ENCODE peak calls at places on chromosomes 4 and X, in eight cellular contexts. T, C, Y, F, G, E, P and V are unnamed samples.
A peak's percentile ranks its signal among the peaks of the same experiment; 100 is the strongest.

GRCh38 chr4:133776961-133777360 is 424.6 kb downstream of the PABPC4L start:
- DNase-seq in T (no peak), C (no peak), Y (no peak), F (no peak), G (no peak), E (no peak), P (no peak), V (no peak)

GRCh38 chr4:73952352-73952751 is 29.5 kb downstream of the PF4 start:
- DNase-seq in T (no peak), C (no peak), Y (no peak), F (no peak), G (no peak), E (no peak), P (no peak), V (no peak)

GRCh38 chr4:31045724-31046318 is 325.7 kb downstream of the PCDH7 start:
- DNase-seq in T (no peak), C (no peak), Y (no peak), F (no peak), G (no peak), E (no peak), P (no peak), V (no peak)

GRCh38 chr4:89868999-89869589 is 25.6 kb upstream of the MMRN1 start:
- DNase-seq in T (no peak), C (no peak), Y (no peak), F (no peak), G (no peak), E (no peak), P (no peak), V (no peak)

GRCh38 chr4:169050308-169050707 is 40.3 kb upstream of the CBR4 start:
- DNase-seq in T (no peak), C (no peak), Y (no peak), F (no peak), G (no peak), E (no peak), P (peak; percentile 59), V (no peak)

GRCh38 chr4:45006078-45006477 is 279.7 kb upstream of the GNPDA2 start:
- DNase-seq in T (no peak), C (no peak), Y (no peak), F (no peak), G (no peak), E (no peak), P (no peak), V (no peak)

GRCh38 chrX:38973327-38973726 is 172.1 kb downstream of the MID1IP1 start:
- DNase-seq in T (no peak), C (no peak), Y (no peak), F (no peak), G (no peak), E (no peak), P (no peak), V (no peak)

GRCh38 chrX:49276671-49277519 is 7.3 kb downstream of the PPP1R3F start:
- DNase-seq in T (no peak), C (no peak), Y (no peak), F (no peak), G (no peak), E (no peak), P (no peak), V (no peak)

GRCh38 chrX:121256653-121257052 is 209.2 kb downstream of the GLUD2 start:
- DNase-seq in T (no peak), C (peak; percentile 21), Y (no peak), F (no peak), G (no peak), E (no peak), P (no peak), V (no peak)

GRCh38 chr4:8637456-8637984 is 45.0 kb downstream of the CPZ start:
- DNase-seq in T (no peak), C (no peak), Y (no peak), F (no peak), G (no peak), E (no peak), P (peak; percentile 9), V (no peak)

GRCh38 chr4:162475221-162475620 is 311.4 kb upstream of the FSTL5 start:
- DNase-seq in T (no peak), C (no peak), Y (no peak), F (no peak), G (no peak), E (no peak), P (no peak), V (no peak)

GRCh38 chr4:104163820-104164219 is 330.9 kb downstream of the CXXC4 start:
- DNase-seq in T (no peak), C (no peak), Y (no peak), F (no peak), G (no peak), E (no peak), P (no peak), V (no peak)

GRCh38 chrX:143648705-143649104 is 12.8 kb upstream of the SLITRK4 start:
- DNase-seq in T (no peak), C (no peak), Y (no peak), F (no peak), G (no peak), E (no peak), P (no peak), V (no peak)

GRCh38 chrX:150774798-150775568 is 81.8 kb downstream of the MTMR1 start:
- DNase-seq in T (no peak), C (no peak), Y (no peak), F (no peak), G (no peak), E (no peak), P (no peak), V (no peak)

GRCh38 chr4:158837527-158838141 is 68.8 kb downstream of the FNIP2 start:
- DNase-seq in T (no peak), C (no peak), Y (no peak), F (no peak), G (no peak), E (no peak), P (no peak), V (no peak)

GRCh38 chrX:127129510-127129909 is 310.0 kb downstream of the PRR32 start:
- DNase-seq in T (no peak), C (no peak), Y (no peak), F (no peak), G (no peak), E (no peak), P (no peak), V (no peak)

GRCh38 chrX:108270739-108271396 is 167.4 kb downstream of the COL4A6 start:
- DNase-seq in T (no peak), C (no peak), Y (no peak), F (no peak), G (no peak), E (no peak), P (no peak), V (no peak)

GRCh38 chr4:158621729-158622128 is 50.0 kb downstream of the C4orf46 start:
- DNase-seq in T (no peak), C (no peak), Y (no peak), F (no peak), G (no peak), E (no peak), P (no peak), V (no peak)

GRCh38 chrX:55008571-55009358 is 8.6 kb downstream of the APEX2 start:
- DNase-seq in T (no peak), C (peak; percentile 40), Y (no peak), F (no peak), G (no peak), E (peak; percentile 9), P (peak; percentile 62), V (no peak)

GRCh38 chrX:12526296-12526695 is 264.9 kb upstream of the PRPS2 start:
- DNase-seq in T (no peak), C (no peak), Y (no peak), F (no peak), G (no peak), E (no peak), P (no peak), V (no peak)

GRCh38 chrX:69503835-69504625 is at the start of gene NALF2:
- DNase-seq in T (no peak), C (peak; percentile 6), Y (peak; percentile 26), F (no peak), G (peak; percentile 22), E (no peak), P (peak; percentile 85), V (peak; percentile 19)

GRCh38 chrX:152642931-152643525 is 5.3 kb downstream of the GABRQ start:
- DNase-seq in T (no peak), C (no peak), Y (no peak), F (no peak), G (no peak), E (no peak), P (no peak), V (no peak)

GRCh38 chrX:100636321-100636991 is at the start of gene TSPAN6:
- DNase-seq in T (peak; percentile 74), C (peak; percentile 80), Y (peak; percentile 68), F (peak; percentile 29), G (peak; percentile 74), E (no peak), P (peak; percentile 90), V (peak; percentile 41)

GRCh38 chr4:4631150-4631549 is 89.3 kb upstream of the STX18 start:
- DNase-seq in T (no peak), C (no peak), Y (no peak), F (no peak), G (no peak), E (no peak), P (no peak), V (no peak)

GRCh38 chr4:16024009-16024408 is 59.8 kb downstream of the PROM1 start:
- DNase-seq in T (no peak), C (peak; percentile 38), Y (no peak), F (no peak), G (no peak), E (no peak), P (no peak), V (no peak)

GRCh38 chrX:154434394-154435168 is 2.4 kb upstream of the GDI1 start:
- DNase-seq in T (no peak), C (no peak), Y (no peak), F (no peak), G (no peak), E (no peak), P (no peak), V (no peak)

GRCh38 chr4:8765631-8766590 is 105.7 kb downstream of the HMX1 start:
- DNase-seq in T (peak; percentile 25), C (no peak), Y (no peak), F (no peak), G (no peak), E (no peak), P (peak; percentile 16), V (no peak)